ENCODE peak calls at places on chromosomes 16 and 17, in seven cellular contexts. F, N, H, D, O, G and W are unnamed samples.

GRCh38 chr17:28675980-28676379 is 14.0 kb downstream of the SUPT6H start:
- DNase-seq in D (peak), H (no peak), F (no peak), O (peak), N (no peak), G (no peak), W (no peak)

GRCh38 chr17:79993390-79994221 is 42.1 kb downstream of the TBC1D16 start:
- DNase-seq in H (no peak), F (peak), G (no peak), N (no peak), O (no peak), D (peak), W (peak)

GRCh38 chr16:51951668-51952298 is 595.2 kb downstream of the TOX3 start:
- DNase-seq in F (no peak), G (no peak), N (no peak), H (no peak), D (peak), O (no peak), W (no peak)

GRCh38 chr17:80760501-80760900 is 215.9 kb downstream of the RPTOR start:
- DNase-seq in D (no peak), F (no peak), N (no peak), O (peak), G (no peak), H (no peak), W (no peak)

GRCh38 chr17:32774286-32775084 is 102.4 kb downstream of the MYO1D start:
- DNase-seq in O (no peak), F (no peak), N (no peak), H (no peak), D (no peak), G (no peak), W (no peak)

GRCh38 chr17:80219013-80219776 is 938 bp downstream of the SGSH start:
- DNase-seq in N (no peak), G (peak), O (peak), D (peak), F (peak), H (peak), W (peak)

GRCh38 chr17:491086-492014 is 138.7 kb upstream of the RPH3AL start:
- DNase-seq in O (peak), N (no peak), H (peak), G (no peak), F (no peak), D (peak), W (peak)

GRCh38 chr16:22664561-22664997 is 149.4 kb upstream of the HS3ST2 start:
- DNase-seq in D (no peak), H (no peak), O (peak), G (no peak), F (no peak), N (no peak), W (no peak)

GRCh38 chr17:13751485-13751793 is 149.7 kb upstream of the HS3ST3A1 start:
- DNase-seq in N (no peak), O (no peak), H (no peak), F (no peak), D (no peak), G (no peak), W (no peak)

GRCh38 chr16:89471225-89471624 is 19.1 kb downstream of the ANKRD11 start:
- DNase-seq in D (peak), H (no peak), O (no peak), N (no peak), G (no peak), F (no peak), W (no peak)

GRCh38 chr16:17529982-17530760 is 59.4 kb upstream of the XYLT1 start:
- DNase-seq in G (no peak), O (peak), F (no peak), H (peak), D (no peak), N (no peak), W (no peak)

GRCh38 chr17:78667741-78668640 is 90.8 kb upstream of the DNAH17 start:
- DNase-seq in H (no peak), G (no peak), O (no peak), D (no peak), N (no peak), F (peak), W (no peak)

GRCh38 chr16:58099956-58100300 is 29.3 kb downstream of the CFAP20 start:
- DNase-seq in O (no peak), H (no peak), F (no peak), G (no peak), N (no peak), D (no peak), W (no peak)

GRCh38 chr17:75881678-75882454 is 3.5 kb upstream of the TRIM47 start:
- DNase-seq in H (no peak), D (no peak), N (no peak), F (no peak), O (no peak), G (no peak), W (no peak)

GRCh38 chr16:11327277-11328171 is 17.7 kb upstream of the RMI2 start:
- DNase-seq in H (no peak), F (no peak), N (no peak), D (peak), O (peak), G (no peak), W (no peak)

GRCh38 chr17:37322826-37323561 is 52.8 kb upstream of the C17orf78 start:
- DNase-seq in N (peak), F (no peak), G (no peak), O (no peak), H (no peak), D (no peak), W (no peak)

GRCh38 chr17:27318633-27319032 is 24.7 kb downstream of the WSB1 start:
- DNase-seq in O (no peak), D (no peak), F (no peak), H (no peak), N (no peak), G (no peak), W (no peak)